ENCODE peak calls at places on chromosome 4, in six cellular contexts. V, B, Z, I, F and J are unnamed samples.
A peak's percentile ranks its signal among the peaks of the same experiment; 100 is the strongest.

GRCh38 chr4:38623260-38623659 is 40.7 kb upstream of the KLF3 start:
- DNase-seq in V (no peak), Z (no peak), I (no peak), F (no peak), B (no peak), J (no peak)

GRCh38 chr4:159401791-159402380 is 299.0 kb downstream of the RAPGEF2 start:
- DNase-seq in I (no peak), V (peak; percentile 68), B (no peak), F (peak; percentile 77), Z (peak; percentile 44), J (peak; percentile 19)

GRCh38 chr4:14338206-14338605 is 664.1 kb upstream of the CPEB2 start:
- DNase-seq in Z (peak; percentile 20), V (no peak), F (no peak), B (no peak), I (no peak), J (no peak)

GRCh38 chr4:88737304-88738015 is 39.8 kb upstream of the NAP1L5 start:
- DNase-seq in V (no peak), I (no peak), Z (peak; percentile 29), B (no peak), F (peak; percentile 70), J (peak; percentile 92)

GRCh38 chr4:121717680-121718237 is 21.0 kb upstream of the ANXA5 start:
- DNase-seq in I (no peak), Z (peak; percentile 87), B (no peak), F (no peak), V (no peak), J (no peak)

GRCh38 chr4:78057135-78057599 is at the start of gene FRAS1:
- DNase-seq in Z (no peak), I (no peak), V (peak; percentile 26), B (no peak), F (peak; percentile 54), J (no peak)

GRCh38 chr4:6591305-6591704 is 16.3 kb downstream of the MAN2B2 start:
- DNase-seq in I (no peak), Z (no peak), B (no peak), F (no peak), V (no peak), J (no peak)

GRCh38 chr4:40247350-40247749 is 50.5 kb downstream of the RHOH start:
- DNase-seq in F (no peak), Z (no peak), B (peak; percentile 3), I (no peak), V (no peak), J (no peak)

GRCh38 chr4:176791591-176792347 is 953 bp downstream of the VEGFC start:
- DNase-seq in V (no peak), Z (peak; percentile 64), F (peak; percentile 63), B (no peak), I (no peak), J (peak; percentile 51)

GRCh38 chr4:176286728-176287127 is 17.7 kb upstream of the ASB5 start:
- DNase-seq in V (peak; percentile 11), Z (peak; percentile 27), B (no peak), I (no peak), F (no peak), J (no peak)

GRCh38 chr4:34182346-34182745 is 2062.0 kb downstream of the ARAP2 start:
- DNase-seq in I (no peak), F (no peak), V (no peak), B (no peak), Z (peak; percentile 91), J (no peak)

GRCh38 chr4:101678180-101678579 is 112.3 kb upstream of the BANK1 start:
- DNase-seq in F (no peak), V (no peak), B (no peak), I (no peak), Z (peak; percentile 18), J (peak; percentile 2)

GRCh38 chr4:879730-880079 is 52.4 kb downstream of the GAK start:
- DNase-seq in F (peak; percentile 9), B (no peak), Z (no peak), V (no peak), I (no peak), J (no peak)